ENCODE peak calls at places on chromosomes 4 and X, in ten cellular contexts. I is PC-9; C is Panc1; Y is CD4-positive, CD25-positive, alpha-beta regulatory T cell; H is adipocyte; P is IMR-90; S is tibial nerve; E is OCI-LY7; G is sigmoid colon; B is lung. U is an unnamed sample.

GRCh38 chrX:127879585-127879984 is 172.6 kb downstream of the ACTRT1 start:
- DNase-seq in G (no peak), Y (no peak), H (no peak), P (no peak), B (no peak), I (no peak), S (no peak), C (no peak), E (no peak), U (no peak)

GRCh38 chr4:75723117-75723801 is 1.1 kb upstream of the USO1 start:
- DNase-seq in C (no peak), P (peak; percentile 80), G (no peak), H (peak; percentile 77), S (no peak), B (no peak), Y (no peak), I (no peak), E (no peak), U (peak; percentile 31)

GRCh38 chr4:164440196-164440595 is 313.7 kb upstream of the SMIM31 start:
- DNase-seq in Y (no peak), P (peak; percentile 21), I (peak; percentile 7), B (no peak), C (no peak), G (no peak), S (no peak), H (no peak), E (no peak), U (no peak)

GRCh38 chr4:140668111-140668510 is 88.1 kb downstream of the TBC1D9 start:
- DNase-seq in Y (no peak), E (no peak), I (no peak), P (no peak), H (no peak), C (no peak), B (no peak), G (no peak), S (no peak), U (no peak)

GRCh38 chr4:115126487-115126886 is 13.1 kb upstream of the NDST4 start:
- DNase-seq in S (no peak), B (no peak), P (no peak), G (no peak), I (no peak), H (no peak), E (no peak), Y (no peak), C (no peak), U (no peak)

GRCh38 chrX:105822138-105823091 is at the start of gene NRK:
- DNase-seq in C (no peak), P (no peak), I (peak; percentile 6), B (no peak), Y (no peak), E (no peak), S (no peak), G (peak; percentile 67), H (peak; percentile 38), U (no peak)

GRCh38 chr4:2800691-2801596 is 8.1 kb downstream of the SH3BP2 start:
- DNase-seq in I (peak; percentile 73), G (peak; percentile 91), C (no peak), H (peak; percentile 78), P (peak; percentile 37), Y (no peak), S (peak; percentile 64), B (peak; percentile 80), E (no peak), U (peak; percentile 70)

GRCh38 chr4:84496356-84497219 is 2.5 kb downstream of the NKX6-1 start:
- DNase-seq in G (no peak), B (no peak), S (no peak), Y (no peak), I (no peak), E (no peak), H (no peak), P (no peak), C (no peak), U (peak; percentile 58)

GRCh38 chr4:28341784-28342183 is 1481.1 kb downstream of the STIM2 start:
- DNase-seq in S (no peak), P (no peak), E (no peak), I (no peak), H (no peak), G (no peak), Y (no peak), B (no peak), C (no peak), U (no peak)

GRCh38 chr4:158161561-158162354 is 11.1 kb downstream of the GASK1B start:
- DNase-seq in C (no peak), Y (no peak), E (no peak), I (peak; percentile 60), S (no peak), B (no peak), P (peak; percentile 79), G (peak; percentile 75), H (peak; percentile 71), U (no peak)

DNA sequence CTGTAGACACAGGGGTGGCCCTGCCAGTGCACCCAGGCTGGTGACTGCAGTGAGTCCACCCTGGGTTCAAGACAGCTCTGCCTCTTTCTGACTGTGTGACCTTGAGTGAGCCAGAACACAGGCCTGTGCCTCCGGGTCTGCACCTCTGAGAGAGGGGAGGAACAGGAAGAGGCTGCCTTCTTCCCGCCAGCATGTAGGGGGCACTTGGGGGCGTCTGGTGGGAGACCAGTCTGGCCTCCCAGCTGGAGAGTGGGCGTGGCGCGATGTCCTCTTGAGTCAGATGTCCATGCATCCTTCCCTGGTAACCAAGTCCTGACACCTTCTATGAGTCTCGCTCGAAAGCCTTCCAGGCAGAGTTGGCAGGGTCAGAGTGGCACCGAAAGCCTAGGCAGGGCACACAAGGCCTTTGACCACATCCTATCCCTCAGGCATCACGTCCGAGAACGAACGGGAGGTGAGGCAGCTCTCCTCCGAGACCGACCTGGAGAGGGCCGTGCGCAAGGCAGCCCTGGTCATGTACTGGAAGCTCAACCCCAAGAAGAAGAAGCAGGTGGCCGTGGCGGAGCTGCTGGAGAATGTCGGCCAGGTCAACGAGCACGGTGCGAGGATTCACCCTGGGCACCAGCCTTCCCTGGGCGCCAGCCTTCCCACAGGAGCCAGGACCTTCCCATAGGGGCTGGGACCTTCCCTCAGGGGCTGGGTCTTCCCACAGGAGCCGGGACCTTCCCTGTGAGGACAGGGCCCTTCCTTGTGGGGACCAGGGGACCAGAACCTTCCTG is 21.3 kb downstream of the WFS1 start:
- DNase-seq in G (peak; percentile 57), E (no peak), B (no peak), I (no peak), H (no peak), Y (no peak), C (no peak), S (no peak), P (no peak), U (no peak)
- H3K36me3 ChIP-seq in G (peaks cover 97% of the 10 kb centered on the region), E (peaks cover 3% of the 10 kb centered on the region), B (peaks cover 59% of the 10 kb centered on the region), I (no peaks in the 10 kb centered on the region), H (peaks cover 99% of the 10 kb centered on the region), Y (no peaks in the 10 kb centered on the region), C (no peaks in the 10 kb centered on the region), S (peaks cover 2% of the 10 kb centered on the region), P (peaks cover 74% of the 10 kb centered on the region), U (peaks cover 29% of the 10 kb centered on the region)

DNA sequence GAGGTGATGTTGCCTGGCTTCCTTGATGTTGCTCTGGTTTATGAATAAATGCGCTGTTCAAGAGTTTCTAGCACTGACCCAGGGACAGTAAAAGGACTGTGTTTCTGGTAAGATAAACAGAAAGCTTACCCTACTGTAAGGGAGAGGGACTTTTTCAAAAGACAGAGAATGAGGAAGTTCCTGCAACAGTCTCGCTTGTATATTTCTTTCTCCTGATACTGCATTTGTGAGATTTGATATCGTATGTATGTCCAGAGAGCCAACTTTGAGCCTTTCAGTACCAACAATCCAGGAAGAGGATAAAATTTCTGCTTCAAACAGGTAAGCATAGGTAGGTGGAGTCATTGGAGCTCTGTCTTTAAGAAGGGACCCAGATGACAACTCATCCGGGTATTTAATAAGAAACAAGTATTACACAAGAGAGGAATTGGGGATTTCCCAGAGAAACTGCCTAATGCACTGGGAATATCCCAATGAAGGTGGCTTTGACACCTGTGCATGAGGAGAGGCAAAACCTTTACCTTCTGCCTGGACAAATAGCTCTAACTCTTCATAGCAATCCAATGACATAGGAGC is 771 bp downstream of the DAPP1 start:
- DNase-seq in H (no peak), P (no peak), C (no peak), I (peak; percentile 7), B (no peak), G (no peak), S (no peak), Y (no peak), E (peak; percentile 59), U (no peak)
- H3K4me3 ChIP-seq in H (no peak overlapping the region), P (no peak overlapping the region), C (no peak overlapping the region), I (peak overlapping the region; percentile 65), B (no peak overlapping the region), G (no peak overlapping the region), S (peak overlapping the region; percentile 35), Y (peak overlapping the region; percentile 91), E (peak overlapping the region; percentile 80), U (no peak overlapping the region)

DNA sequence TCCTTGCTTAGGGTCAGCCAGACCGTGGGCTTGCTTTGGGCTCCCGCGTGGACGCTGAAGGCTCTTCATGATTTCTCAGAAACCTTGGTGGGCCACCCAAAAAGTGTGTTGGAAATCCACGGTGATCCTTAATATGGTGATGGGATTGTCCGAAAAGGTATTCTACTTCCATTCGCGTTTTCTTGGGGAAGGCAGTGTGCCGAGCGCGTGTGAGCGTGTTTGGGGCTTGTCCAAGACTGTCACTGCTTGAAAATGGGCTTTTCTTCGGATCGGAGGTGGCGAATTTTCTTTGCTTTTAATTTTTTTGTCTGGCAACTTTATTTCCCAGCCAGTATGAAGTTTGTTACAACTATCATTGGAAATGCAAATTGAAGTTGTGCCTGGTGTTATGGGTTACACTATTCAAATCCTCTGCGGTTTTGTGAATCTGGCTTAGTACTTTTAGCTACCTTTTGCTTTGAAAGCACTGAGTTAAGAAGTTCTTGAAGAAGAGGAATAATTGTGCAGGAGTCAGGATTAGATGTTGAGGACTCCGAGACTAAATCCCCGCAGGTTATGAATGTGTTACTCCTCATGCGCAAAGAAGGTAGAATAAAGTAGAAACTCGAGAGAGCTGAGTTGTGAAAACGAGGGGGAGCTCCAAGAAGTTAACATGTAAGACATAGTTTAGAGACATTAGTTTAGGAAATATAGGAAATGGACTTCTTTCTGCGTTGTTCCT is 3.2 kb downstream of the SPRY1 start:
- DNase-seq in P (no peak), S (no peak), B (no peak), E (no peak), Y (no peak), I (no peak), G (no peak), C (no peak), H (peak; percentile 54), U (no peak)
- H3K36me3 ChIP-seq in P (peaks cover 29% of the 10 kb centered on the region), S (no peaks in the 10 kb centered on the region), B (peaks cover 11% of the 10 kb centered on the region), E (no peaks in the 10 kb centered on the region), Y (no peaks in the 10 kb centered on the region), I (peaks cover 38% of the 10 kb centered on the region), G (peaks cover 17% of the 10 kb centered on the region), C (peaks cover 21% of the 10 kb centered on the region), H (peaks cover 32% of the 10 kb centered on the region), U (no peaks in the 10 kb centered on the region)

DNA sequence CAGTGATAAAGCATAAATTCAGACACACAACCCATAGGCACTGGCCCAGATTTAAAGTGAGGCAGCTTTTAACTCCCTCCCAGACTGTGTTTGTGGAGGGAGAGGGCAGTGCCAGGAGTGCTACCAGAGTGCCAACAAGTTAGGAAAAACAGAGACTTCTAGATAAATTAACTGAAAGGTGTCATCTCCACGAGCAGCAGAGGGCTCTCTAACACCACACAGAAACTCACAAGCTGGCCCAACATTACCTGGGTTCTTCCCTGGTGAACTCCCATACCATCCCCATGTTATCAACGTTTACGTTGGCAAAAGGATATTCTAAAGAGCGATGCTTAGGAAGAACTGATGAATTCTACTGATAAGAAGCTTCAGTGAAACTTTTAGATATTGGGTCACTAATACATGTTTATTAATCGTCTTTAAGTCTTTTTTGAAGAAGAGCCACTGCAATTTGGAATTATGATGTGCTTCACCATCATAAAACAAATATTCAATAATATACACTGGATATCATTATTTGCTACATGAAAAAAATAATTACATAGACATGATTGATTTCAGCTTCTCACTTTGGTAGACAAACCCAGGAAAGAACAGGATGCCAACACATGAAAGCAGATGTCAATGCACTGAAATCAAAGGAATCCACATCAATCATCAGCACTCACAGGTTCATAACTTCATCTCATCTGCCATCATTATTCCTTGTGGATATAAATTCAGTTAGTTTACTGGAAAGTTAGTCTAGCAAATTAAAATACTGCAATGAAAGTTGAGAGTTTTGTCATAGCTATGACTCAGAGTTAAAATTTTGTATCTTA is 121.2 kb upstream of the NAP1L5 start:
- DNase-seq in H (peak; percentile 60), B (peak; percentile 36), I (peak; percentile 35), E (peak; percentile 16), C (peak; percentile 35), G (peak; percentile 75), P (peak; percentile 59), Y (peak; percentile 32), S (no peak), U (peak; percentile 48)
- H3K4me3 ChIP-seq in H (peak overlapping the region; percentile 6), B (no peak overlapping the region), I (no peak overlapping the region), E (no peak overlapping the region), C (no peak overlapping the region), G (no peak overlapping the region), P (no peak overlapping the region), Y (peak overlapping the region; percentile 28), S (no peak overlapping the region), U (no peak overlapping the region)